ENCODE peak calls at places on chromosomes 6 and 20, in seven cellular contexts. E is tibial nerve, N is IMR-90, G is body of pancreas, B is uterus, C is esophagus muscularis mucosa, O is stomach. W is an unnamed sample.
A peak's percentile ranks its signal among the peaks of the same experiment; 100 is the strongest.

GRCh38 chr6:32774428-32774827 is 11.1 kb upstream of the HLA-DQB2 start:
- DNase-seq in E (no peak), N (no peak), G (no peak), B (no peak), C (no peak), O (no peak), W (no peak)

GRCh38 chr6:23696946-23697345 is 429.1 kb upstream of the NRSN1 start:
- DNase-seq in E (no peak), N (no peak), G (no peak), B (peak; percentile 42), C (no peak), O (no peak), W (no peak)

GRCh38 chr20:24149881-24150307 is 161.3 kb upstream of the GGTLC1 start:
- DNase-seq in E (no peak), N (no peak), G (peak; percentile 58), B (no peak), C (peak; percentile 74), O (no peak), W (peak; percentile 96)

GRCh38 chr6:149233056-149233715 is 84.3 kb upstream of the TAB2 start:
- DNase-seq in E (no peak), N (peak; percentile 93), G (no peak), B (no peak), C (no peak), O (no peak), W (no peak)

GRCh38 chr6:164039954-164040375 is 625.4 kb downstream of the QKI start:
- DNase-seq in E (no peak), N (no peak), G (peak; percentile 79), B (peak; percentile 34), C (no peak), O (peak; percentile 45), W (peak; percentile 71)

GRCh38 chr6:131116755-131117360 is 18.4 kb upstream of the AKAP7 start:
- DNase-seq in E (no peak), N (peak; percentile 64), G (no peak), B (no peak), C (no peak), O (no peak), W (no peak)

GRCh38 chr6:97705568-97705967 is 422.6 kb upstream of the MMS22L start:
- DNase-seq in E (no peak), N (peak; percentile 2), G (no peak), B (no peak), C (no peak), O (no peak), W (no peak)

GRCh38 chr6:55276745-55277627 is 50.3 kb upstream of the GFRAL start:
- DNase-seq in E (no peak), N (peak; percentile 72), G (peak; percentile 9), B (peak; percentile 18), C (no peak), O (no peak), W (no peak)

GRCh38 chr20:16574656-16575355 is 1.6 kb upstream of the KIF16B start:
- DNase-seq in E (peak; percentile 75), N (peak; percentile 68), G (peak; percentile 91), B (peak; percentile 84), C (peak; percentile 95), O (peak; percentile 92), W (peak; percentile 93)

GRCh38 chr6:132931937-132932336 is 117.6 kb downstream of the RPS12 start:
- DNase-seq in E (peak; percentile 19), N (peak; percentile 76), G (peak; percentile 37), B (no peak), C (no peak), O (no peak), W (peak; percentile 25)

GRCh38 chr6:56552212-56553130 is 90.2 kb downstream of the DST start:
- DNase-seq in E (no peak), N (peak; percentile 76), G (no peak), B (no peak), C (no peak), O (no peak), W (no peak)

GRCh38 chr6:30259140-30260035 is 46.2 kb upstream of the TRIM26 start:
- DNase-seq in E (peak; percentile 44), N (peak; percentile 81), G (peak; percentile 68), B (peak; percentile 72), C (peak; percentile 94), O (peak; percentile 70), W (peak; percentile 54)

GRCh38 chr6:133817460-133818047 is 71.4 kb upstream of the TCF21 start:
- DNase-seq in E (no peak), N (no peak), G (peak; percentile 31), B (no peak), C (no peak), O (no peak), W (no peak)

GRCh38 chr6:1437553-1438406 is 48.4 kb downstream of the FOXF2 start:
- DNase-seq in E (no peak), N (no peak), G (no peak), B (no peak), C (no peak), O (no peak), W (no peak)

GRCh38 chr20:61939691-61940360 is 125.9 kb downstream of the TAF4 start:
- DNase-seq in E (no peak), N (no peak), G (no peak), B (no peak), C (no peak), O (no peak), W (no peak)

GRCh38 chr20:53346266-53346665 is 247.4 kb downstream of the ZNF217 start:
- DNase-seq in E (no peak), N (no peak), G (no peak), B (no peak), C (no peak), O (no peak), W (no peak)

GRCh38 chr20:36167826-36168634 is 13.5 kb downstream of the EPB41L1 start:
- DNase-seq in E (no peak), N (peak; percentile 84), G (no peak), B (no peak), C (no peak), O (no peak), W (no peak)

GRCh38 chr6:11140061-11140460 is 28.5 kb upstream of the ERVFRD-1 start:
- DNase-seq in E (no peak), N (peak; percentile 81), G (no peak), B (no peak), C (no peak), O (no peak), W (no peak)

GRCh38 chr6:17313971-17314370 is 32.8 kb downstream of the RBM24 start:
- DNase-seq in E (no peak), N (no peak), G (no peak), B (no peak), C (no peak), O (no peak), W (no peak)

GRCh38 chr20:37345339-37346231 is at the start of gene SRC:
- DNase-seq in E (peak; percentile 71), N (peak; percentile 60), G (peak; percentile 85), B (peak; percentile 87), C (peak; percentile 95), O (peak; percentile 89), W (peak; percentile 83)

GRCh38 chr6:16793828-16794412 is 32.7 kb upstream of the ATXN1 start:
- DNase-seq in E (no peak), N (no peak), G (no peak), B (no peak), C (no peak), O (no peak), W (no peak)

GRCh38 chr20:63154395-63154794 is 61.5 kb downstream of the YTHDF1 start:
- DNase-seq in E (no peak), N (no peak), G (no peak), B (no peak), C (no peak), O (no peak), W (no peak)

GRCh38 chr6:56435326-56435725 is 187.9 kb upstream of the COL21A1 start:
- DNase-seq in E (no peak), N (no peak), G (no peak), B (no peak), C (no peak), O (no peak), W (no peak)

GRCh38 chr6:3457710-3458605 is 1.1 kb upstream of the SLC22A23 start:
- DNase-seq in E (no peak), N (no peak), G (peak; percentile 77), B (peak; percentile 22), C (no peak), O (peak; percentile 77), W (peak; percentile 69)

GRCh38 chr6:41286544-41287346 is at the start of gene TREM1:
- DNase-seq in E (no peak), N (peak; percentile 51), G (peak; percentile 15), B (no peak), C (peak; percentile 89), O (no peak), W (no peak)

GRCh38 chr6:3406928-3407809 is 49.7 kb downstream of the SLC22A23 start:
- DNase-seq in E (no peak), N (no peak), G (no peak), B (no peak), C (no peak), O (no peak), W (no peak)

GRCh38 chr6:170295519-170296422 is 4.9 kb upstream of the DLL1 start:
- DNase-seq in E (no peak), N (no peak), G (peak; percentile 70), B (no peak), C (no peak), O (peak; percentile 37), W (peak; percentile 49)

DNA sequence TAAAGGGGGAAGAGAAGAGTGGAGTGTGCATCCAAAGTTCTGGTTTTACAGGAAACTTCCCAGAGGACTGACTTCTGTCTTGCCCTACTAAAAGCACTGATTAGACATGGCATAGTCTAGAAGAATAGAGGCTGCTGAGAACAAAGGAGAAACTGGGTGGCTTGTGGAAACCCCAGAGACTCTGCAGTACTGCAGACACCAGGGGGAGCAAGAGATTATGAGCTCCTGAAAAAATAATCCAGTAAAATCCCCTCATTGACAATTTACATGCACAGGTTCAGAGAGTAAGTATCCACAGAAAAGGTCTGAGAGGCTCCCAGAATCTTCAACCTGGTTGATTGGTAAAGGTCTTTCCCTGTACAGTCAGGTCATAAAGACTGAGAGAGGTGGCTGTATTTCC is 48.7 kb upstream of the CLVS2 start:
- DNase-seq in E (no peak), N (no peak), G (no peak), B (no peak), C (no peak), O (peak; percentile 22), W (no peak)
- TF ChIP-seq CTCF in E (no peak), N (no peak), G (no peak), B (peak; percentile 19), C (no peak), O (no peak), W (peak; percentile 44)

GRCh38 chr6:136772685-136773472 is 19.4 kb downstream of the MAP3K5 start:
- DNase-seq in E (peak; percentile 19), N (no peak), G (peak; percentile 88), B (no peak), C (no peak), O (no peak), W (no peak)
- TF ChIP-seq POLR2A in E (no peak), N (no peak), G (no peak), B (no peak), C (no peak), O (no peak), W (no peak)

DNA sequence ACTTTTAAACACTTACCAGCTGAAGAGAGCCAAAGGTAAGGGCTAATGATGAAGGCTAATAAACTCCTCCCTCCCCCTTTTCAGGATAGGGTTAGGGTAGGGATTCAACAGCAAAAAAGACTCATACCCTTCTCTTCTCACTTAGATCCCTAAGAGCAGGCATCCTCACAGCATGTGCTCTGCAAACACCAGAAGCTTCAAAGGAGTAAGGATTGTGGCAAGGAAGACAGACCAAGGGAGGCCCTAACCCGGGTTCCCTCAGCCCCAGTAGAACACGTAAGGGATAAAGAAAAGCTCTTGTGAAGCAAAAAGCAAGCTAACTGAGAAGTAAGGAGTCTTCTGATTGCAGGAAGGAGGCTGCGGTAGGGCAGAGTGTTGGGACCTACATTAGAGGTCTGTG is 11.6 kb downstream of the MAP3K7 start:
- DNase-seq in E (no peak), N (no peak), G (no peak), B (no peak), C (no peak), O (no peak), W (no peak)
- H3K4me3 ChIP-seq in E (no peak overlapping the region), N (no peak overlapping the region), G (no peak overlapping the region), B (no peak overlapping the region), C (no peak overlapping the region), O (no peak overlapping the region), W (no peak overlapping the region)

GRCh38 chr20:1503564-1504227 is 12.5 kb upstream of the SIRPB2 start:
- DNase-seq in E (peak; percentile 33), N (peak; percentile 92), G (peak; percentile 85), B (peak; percentile 16), C (peak; percentile 89), O (peak; percentile 84), W (peak; percentile 78)
- TF ChIP-seq CTCF in E (peak; percentile 69), N (peak; percentile 100), G (peak; percentile 89), B (peak; percentile 28), C (peak; percentile 47), O (no peak), W (peak; percentile 98)

W was measured in right lobe of liver.